ENCODE peak calls at places on chromosomes 4 and X, in four cellular contexts. C, R, I and A are unnamed samples.

GRCh38 chr4:59612235-59612634 is 1587.9 kb upstream of the ADGRL3 start:
- DNase-seq in C (no peak), R (peak), I (no peak), A (no peak)

GRCh38 chrX:150887906-150888465 is 10.5 kb downstream of the CD99L2 start:
- DNase-seq in C (no peak), R (peak), I (no peak), A (no peak)

GRCh38 chrX:16436348-16437188 is 213.4 kb upstream of the S100G start:
- DNase-seq in C (peak), R (peak), I (peak), A (peak)

GRCh38 chr4:162201673-162202072 is 37.9 kb upstream of the FSTL5 start:
- DNase-seq in C (no peak), R (no peak), I (no peak), A (no peak)

GRCh38 chrX:113390531-113390930 is 549.9 kb upstream of the AMOT start:
- DNase-seq in C (no peak), R (no peak), I (no peak), A (no peak)

GRCh38 chr4:40736910-40737309 is 12.8 kb upstream of the NSUN7 start:
- DNase-seq in C (peak), R (peak), I (peak), A (no peak)

GRCh38 chr4:38109896-38110295 is 149.7 kb downstream of the PTTG2 start:
- DNase-seq in C (peak), R (no peak), I (no peak), A (no peak)

GRCh38 chr4:156321203-156321602 is 367.5 kb upstream of the CTSO start:
- DNase-seq in C (no peak), R (no peak), I (no peak), A (no peak)

GRCh38 chrX:100743009-100743615 is 11.2 kb upstream of the SYTL4 start:
- DNase-seq in C (no peak), R (no peak), I (no peak), A (no peak)

GRCh38 chr4:67103001-67103737 is 442.1 kb downstream of the CENPC start:
- DNase-seq in C (no peak), R (peak), I (no peak), A (no peak)

GRCh38 chr4:101989551-101989950 is 199.0 kb downstream of the BANK1 start:
- DNase-seq in C (no peak), R (no peak), I (no peak), A (no peak)

GRCh38 chr4:8914461-8915171 is 43.0 kb upstream of the HMX1 start:
- DNase-seq in C (no peak), R (no peak), I (peak), A (no peak)

GRCh38 chr4:183441276-183441675 is 3.2 kb upstream of the CDKN2AIP start:
- DNase-seq in C (no peak), R (no peak), I (no peak), A (no peak)

GRCh38 chrX:24027985-24028384 is 999 bp upstream of the KLHL15 start:
- DNase-seq in C (no peak), R (no peak), I (no peak), A (no peak)

GRCh38 chrX:150958177-150958576 is 25.0 kb upstream of the HMGB3 start:
- DNase-seq in C (no peak), R (no peak), I (no peak), A (no peak)

GRCh38 chrX:153925739-153926593 is at the start of gene ARHGAP4:
- DNase-seq in C (no peak), R (no peak), I (no peak), A (peak)

GRCh38 chrX:153925387-153925738 is 701 bp downstream of the ARHGAP4 start:
- DNase-seq in C (no peak), R (no peak), I (no peak), A (no peak)

GRCh38 chrX:153922932-153923857 is 2.9 kb downstream of the ARHGAP4 start:
- DNase-seq in C (no peak), R (peak), I (peak), A (no peak)

GRCh38 chrX:153922286-153922573 is 3.8 kb downstream of the ARHGAP4 start:
- DNase-seq in C (no peak), R (no peak), I (no peak), A (no peak)

DNA sequence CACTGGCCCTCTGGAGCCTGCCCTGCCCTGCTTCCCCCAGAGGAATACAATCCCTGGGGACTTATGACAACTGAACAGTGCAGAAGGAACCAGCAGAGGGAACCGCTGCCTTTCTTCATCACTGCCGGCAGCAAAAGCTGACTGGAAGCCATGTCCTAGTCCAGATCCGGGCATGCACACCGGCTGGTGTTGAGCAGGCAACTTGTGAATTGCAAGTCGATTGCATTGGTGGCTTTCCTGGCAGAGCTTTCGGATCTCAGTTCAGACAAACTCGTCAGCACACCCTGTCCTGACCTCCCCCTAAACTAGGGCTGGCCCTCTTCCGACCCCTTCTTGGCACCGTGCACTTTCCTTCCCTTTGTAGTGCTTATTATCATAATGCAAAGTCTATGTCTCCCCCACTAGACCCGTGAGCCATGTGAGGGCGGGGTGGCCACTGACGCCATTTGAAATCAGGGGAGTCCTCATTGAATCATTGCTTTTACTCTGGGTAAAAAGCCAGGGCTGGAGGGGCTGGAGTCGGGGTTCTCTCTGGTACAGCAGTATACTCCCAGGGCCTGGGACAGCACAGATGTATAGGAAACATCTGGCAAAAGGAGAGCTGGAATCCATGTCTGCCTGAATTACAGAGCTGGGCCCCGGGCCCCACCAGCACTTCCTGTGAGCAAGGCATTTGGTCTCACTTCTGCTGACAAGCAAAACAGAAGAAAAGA is 1.8 kb downstream of the ARHGAP4 start:
- DNase-seq in C (peak), R (peak), I (no peak), A (no peak)
- TF ChIP-seq USF2 in C (no peak), R (no peak), I (no peak), A (no peak)

GRCh38 chr4:744212-744841 is 38.7 kb downstream of the PCGF3 start:
- DNase-seq in C (no peak), R (no peak), I (no peak), A (no peak)

GRCh38 chr4:740656-741282 is 35.1 kb downstream of the PCGF3 start:
- DNase-seq in C (no peak), R (no peak), I (no peak), A (no peak)

GRCh38 chr4:742096-742741 is 36.6 kb downstream of the PCGF3 start:
- DNase-seq in C (no peak), R (no peak), I (no peak), A (no peak)

GRCh38 chr4:742742-743311 is 37.2 kb downstream of the PCGF3 start:
- DNase-seq in C (peak), R (peak), I (peak), A (peak)

DNA sequence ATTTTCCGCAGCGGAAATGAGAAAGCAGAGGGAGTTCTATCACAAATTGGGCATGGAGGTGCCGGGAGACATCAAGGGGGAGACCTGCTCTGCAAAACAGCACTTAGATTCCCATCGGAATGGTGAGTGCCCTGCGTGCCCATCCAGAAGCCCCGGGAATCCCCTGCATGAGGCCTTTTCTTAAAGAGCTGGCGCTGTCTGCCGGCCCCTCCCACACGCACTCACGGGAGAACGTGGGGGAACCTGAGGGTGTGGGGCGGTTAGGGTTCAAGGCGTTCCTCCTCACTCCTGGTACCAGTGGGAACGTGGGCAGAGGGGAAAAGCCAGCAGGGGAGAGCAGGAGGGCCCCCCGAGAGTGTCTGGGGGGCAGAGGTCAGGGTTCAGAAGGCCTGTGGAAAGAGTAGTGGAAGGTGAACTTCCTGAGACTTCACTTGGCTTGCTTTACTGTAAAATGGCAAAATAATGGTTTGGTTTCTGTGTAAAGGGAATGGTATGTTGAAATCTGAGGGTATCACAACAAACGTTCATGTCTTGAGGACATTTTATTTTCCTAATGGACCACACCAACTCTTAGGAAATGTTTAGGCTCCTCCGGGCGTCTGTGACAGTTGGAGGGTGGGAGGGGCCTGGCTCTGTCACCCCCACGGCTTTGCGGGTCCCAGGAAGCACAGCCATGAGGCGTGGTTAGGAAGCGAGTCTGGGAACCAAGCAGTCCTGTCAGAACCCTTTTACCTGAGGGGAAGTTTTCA is 38.0 kb downstream of the PCGF3 start:
- DNase-seq in C (no peak), R (no peak), I (no peak), A (no peak)
- TF ChIP-seq USF2 in C (no peak), R (no peak), I (no peak), A (no peak)

GRCh38 chr4:108360857-108361820 is 192.4 kb upstream of the LEF1 start:
- DNase-seq in C (no peak), R (no peak), I (no peak), A (no peak)

GRCh38 chr4:108359936-108360681 is 191.4 kb upstream of the LEF1 start:
- DNase-seq in C (no peak), R (no peak), I (no peak), A (no peak)

GRCh38 chr4:108356209-108356535 is 187.4 kb upstream of the LEF1 start:
- DNase-seq in C (no peak), R (no peak), I (no peak), A (no peak)

GRCh38 chr4:108361886-108362285 is 193.2 kb upstream of the LEF1 start:
- DNase-seq in C (no peak), R (no peak), I (no peak), A (no peak)

DNA sequence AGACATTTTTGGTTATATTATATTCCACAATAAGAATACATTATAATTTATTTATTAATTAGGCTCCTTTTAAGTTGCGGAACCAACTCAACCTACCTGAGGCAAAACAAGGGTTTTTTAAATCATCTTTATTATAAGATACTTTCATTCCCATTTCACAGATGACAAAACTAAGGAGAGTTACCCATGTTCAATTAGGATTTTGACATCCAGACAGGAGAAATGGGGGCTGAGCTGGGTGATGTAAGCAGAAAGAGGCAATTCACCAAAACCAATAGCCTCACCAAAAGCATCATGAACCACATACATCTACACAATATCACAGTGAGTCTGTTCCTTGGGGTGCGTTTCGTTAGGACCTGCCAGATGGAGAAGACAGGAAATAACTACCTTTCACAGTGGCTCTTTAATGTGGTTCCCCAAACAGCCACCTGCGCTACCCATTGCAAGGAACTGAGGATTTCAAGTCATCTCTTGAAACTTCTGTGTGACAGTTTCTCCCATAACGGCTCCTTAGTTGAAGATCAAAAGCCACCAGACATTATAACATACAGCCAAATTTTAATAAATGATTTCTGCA is 190.5 kb upstream of the LEF1 start:
- DNase-seq in C (no peak), R (no peak), I (no peak), A (no peak)
- TF ChIP-seq USF2 in C (no peak), R (no peak), I (no peak), A (no peak)

DNA sequence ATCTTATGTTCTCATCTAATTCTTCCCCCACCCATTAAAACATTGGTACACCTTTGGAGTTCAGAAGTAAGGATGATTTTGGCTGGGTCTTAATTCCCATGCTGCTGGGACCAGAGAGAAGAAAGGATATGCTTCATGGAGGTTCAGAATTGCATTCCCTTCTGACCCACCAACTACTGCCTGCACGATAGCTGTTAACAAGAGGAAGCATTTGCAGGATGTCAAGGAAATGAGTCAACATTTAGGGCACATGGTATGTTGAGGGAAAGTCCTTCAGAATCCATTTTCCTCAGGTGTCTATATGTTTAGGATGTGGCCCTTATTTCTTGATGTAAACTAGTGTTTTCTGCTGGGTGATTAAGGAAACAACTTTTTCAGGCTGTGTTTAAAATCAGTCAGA is 95.4 kb upstream of the DDX3X start:
- DNase-seq in C (no peak), R (peak), I (no peak), A (no peak)
- TF ChIP-seq USF2 in C (no peak), R (no peak), I (no peak), A (no peak)

DNA sequence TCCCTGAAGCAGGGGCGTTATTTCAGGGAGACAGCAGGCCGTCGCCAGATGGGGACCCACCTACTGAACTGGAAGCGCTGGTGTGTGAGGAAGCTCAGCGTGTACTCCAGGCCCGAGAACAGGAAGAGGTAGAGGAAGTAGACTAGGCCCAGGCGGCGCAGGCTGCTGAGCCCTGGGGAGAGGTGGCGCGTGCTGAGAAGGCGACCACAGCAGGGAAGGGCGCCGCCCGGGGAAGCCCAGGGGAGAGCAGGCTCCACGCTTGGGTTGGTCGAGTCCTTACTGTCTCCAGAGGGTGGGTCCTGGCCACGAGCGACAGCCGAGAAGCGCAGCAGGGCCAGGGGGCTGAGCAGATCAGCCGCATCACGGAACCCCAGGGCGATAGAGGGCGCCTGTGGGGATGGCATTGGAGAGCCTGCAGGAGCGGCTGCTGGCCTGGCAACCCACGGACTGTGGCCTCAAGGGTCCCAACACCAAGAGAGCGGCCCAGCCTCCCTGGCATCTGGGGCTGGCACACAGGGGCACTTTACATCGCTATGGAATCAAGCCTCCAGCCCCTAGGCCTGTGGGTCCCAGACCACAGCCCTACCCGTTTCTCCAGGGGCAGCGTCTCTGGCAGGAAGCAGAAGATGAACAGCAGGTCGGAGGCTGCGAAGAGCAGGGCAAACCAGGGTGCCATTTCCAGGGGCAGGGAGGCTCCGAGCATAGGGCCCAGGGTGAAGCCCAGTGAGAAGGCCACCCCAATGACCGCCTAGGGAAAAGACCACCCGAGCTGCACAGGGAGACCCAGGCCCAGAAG is 31.2 kb downstream of the NOP14 start:
- DNase-seq in C (no peak), R (no peak), I (no peak), A (peak)
- TF ChIP-seq USF2 in C (no peak), R (no peak), I (no peak), A (no peak)

GRCh38 chr4:848803-849477 is 23.0 kb upstream of the CPLX1 start:
- DNase-seq in C (no peak), R (no peak), I (peak), A (no peak)
- TF ChIP-seq USF2 in C (no peak), R (no peak), I (no peak), A (no peak)

DNA sequence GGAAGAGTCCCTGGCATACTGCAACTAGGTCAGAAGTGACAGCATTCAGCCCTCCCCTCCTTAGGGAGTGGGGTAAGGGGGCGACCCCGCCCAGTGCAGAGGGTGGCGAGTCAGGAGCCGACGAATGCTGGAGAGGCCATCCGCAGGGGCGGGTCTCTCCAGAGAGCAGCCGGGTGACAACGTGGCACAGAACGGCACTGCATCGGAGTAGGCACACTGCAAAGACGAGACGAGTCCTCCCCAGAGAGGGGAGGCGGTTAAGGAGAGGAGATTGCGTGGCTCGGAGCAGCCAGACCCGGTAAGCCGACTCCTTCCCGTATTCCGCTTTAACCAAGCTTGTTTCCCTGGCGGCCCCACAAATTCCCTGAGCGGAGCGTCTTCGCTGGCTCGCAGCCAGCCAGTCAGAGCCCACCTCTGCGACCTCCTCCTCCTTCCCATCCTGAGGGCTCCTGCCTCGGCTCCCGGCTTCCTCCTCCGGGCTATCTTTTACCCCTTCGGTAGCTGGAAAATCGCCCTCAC is 54.9 kb downstream of the LINC00632 start:
- DNase-seq in C (no peak), R (peak), I (peak), A (peak)
- TF ChIP-seq USF2 in C (no peak), R (no peak), I (no peak), A (no peak)

GRCh38 chrX:108726748-108727147 is 9.6 kb downstream of the IRS4 start:
- DNase-seq in C (no peak), R (no peak), I (no peak), A (no peak)
- TF ChIP-seq USF2 in C (no peak), R (no peak), I (no peak), A (no peak)

GRCh38 chrX:46572295-46572936 is 1.1 kb upstream of the CHST7 start:
- DNase-seq in C (no peak), R (no peak), I (no peak), A (no peak)
- TF ChIP-seq USF2 in C (no peak), R (no peak), I (no peak), A (no peak)